ENCODE peak calls at places on chromosome 17, in eight cellular contexts. J, H, D, S, X, R, N and C are unnamed samples. For H3K4me1, the result is how much of the 10 kb centered on the place peaks cover.

GRCh38 chr17:266219-266618 is 84.8 kb upstream of the DOC2B start:
- DNase-seq in X (no peak), N (no peak), D (no peak), S (no peak), R (no peak), H (no peak), J (no peak), C (no peak)

GRCh38 chr17:66829883-66830282 is 5.0 kb upstream of the CACNG5 start:
- DNase-seq in H (no peak), D (no peak), R (peak), J (no peak), N (no peak), X (no peak), S (peak), C (no peak)

GRCh38 chr17:83081561-83082201 is 2.3 kb downstream of the METRNL start:
- DNase-seq in N (no peak), D (no peak), X (peak), R (no peak), J (no peak), S (no peak), H (no peak), C (peak)

GRCh38 chr17:49775546-49776260 is 11.8 kb upstream of the FAM117A start:
- DNase-seq in J (no peak), X (no peak), N (no peak), H (no peak), S (peak), R (peak), D (no peak), C (no peak)

GRCh38 chr17:64507418-64507766 is 615 bp downstream of the CEP95 start:
- DNase-seq in N (peak), R (peak), X (peak), J (peak), H (no peak), S (peak), D (peak), C (peak)

GRCh38 chr17:79273660-79274059 is 199.0 kb downstream of the ENGASE start:
- DNase-seq in J (no peak), R (no peak), N (no peak), D (no peak), S (no peak), H (no peak), X (no peak), C (no peak)

GRCh38 chr17:79388556-79389295 is 222.1 kb downstream of the RBFOX3 start:
- DNase-seq in S (peak), H (peak), R (peak), D (peak), N (peak), X (peak), J (peak), C (peak)

GRCh38 chr17:33934696-33935095 is 320.4 kb upstream of the CCL2 start:
- DNase-seq in R (no peak), D (no peak), H (no peak), X (no peak), J (no peak), S (no peak), N (no peak), C (no peak)

GRCh38 chr17:60554377-60554788 is 28.3 kb upstream of the APPBP2 start:
- DNase-seq in H (no peak), D (no peak), J (peak), X (peak), S (no peak), R (no peak), N (no peak), C (no peak)

GRCh38 chr17:56478836-56479447 is 114.6 kb upstream of the NOG start:
- DNase-seq in H (peak), S (peak), J (peak), X (peak), N (peak), R (peak), D (peak), C (peak)

GRCh38 chr17:82297804-82298537 is 19.4 kb downstream of the CD7 start:
- DNase-seq in H (no peak), N (peak), S (no peak), D (peak), J (peak), X (peak), R (peak), C (peak)

GRCh38 chr17:52283872-52284271 is 125.4 kb upstream of the CA10 start:
- DNase-seq in H (no peak), R (no peak), S (no peak), X (no peak), D (no peak), N (no peak), J (no peak), C (no peak)

GRCh38 chr17:34997355-34997862 is 17.1 kb downstream of the LIG3 start:
- DNase-seq in D (no peak), S (no peak), J (peak), N (no peak), H (no peak), X (no peak), R (no peak), C (peak)

GRCh38 chr17:17500999-17501605 is 4.9 kb upstream of the RASD1 start:
- DNase-seq in N (no peak), H (no peak), X (no peak), R (no peak), S (peak), D (peak), J (no peak), C (peak)

GRCh38 chr17:45106101-45106500 is 26.2 kb downstream of the PLCD3 start:
- DNase-seq in R (no peak), J (no peak), H (no peak), D (no peak), S (no peak), X (no peak), N (no peak), C (no peak)
- H3K4me1 ChIP-seq in R (under half), J (under half), H (under half), D (under half), S (under half), X (under half), N (under half), C (under half)

GRCh38 chr17:41144846-41145245 is 4.5 kb upstream of the KRTAP4-6 start:
- DNase-seq in D (no peak), R (no peak), H (no peak), S (no peak), J (no peak), X (no peak), N (no peak), C (no peak)

GRCh38 chr17:41141361-41141760 is 1.0 kb upstream of the KRTAP4-6 start:
- DNase-seq in D (no peak), N (no peak), J (no peak), H (no peak), R (no peak), X (no peak), S (no peak), C (no peak)

GRCh38 chr17:41145261-41145660 is 4.4 kb downstream of the KRTAP4-5 start:
- DNase-seq in J (no peak), H (no peak), N (no peak), X (no peak), R (no peak), D (no peak), S (no peak), C (no peak)

DNA sequence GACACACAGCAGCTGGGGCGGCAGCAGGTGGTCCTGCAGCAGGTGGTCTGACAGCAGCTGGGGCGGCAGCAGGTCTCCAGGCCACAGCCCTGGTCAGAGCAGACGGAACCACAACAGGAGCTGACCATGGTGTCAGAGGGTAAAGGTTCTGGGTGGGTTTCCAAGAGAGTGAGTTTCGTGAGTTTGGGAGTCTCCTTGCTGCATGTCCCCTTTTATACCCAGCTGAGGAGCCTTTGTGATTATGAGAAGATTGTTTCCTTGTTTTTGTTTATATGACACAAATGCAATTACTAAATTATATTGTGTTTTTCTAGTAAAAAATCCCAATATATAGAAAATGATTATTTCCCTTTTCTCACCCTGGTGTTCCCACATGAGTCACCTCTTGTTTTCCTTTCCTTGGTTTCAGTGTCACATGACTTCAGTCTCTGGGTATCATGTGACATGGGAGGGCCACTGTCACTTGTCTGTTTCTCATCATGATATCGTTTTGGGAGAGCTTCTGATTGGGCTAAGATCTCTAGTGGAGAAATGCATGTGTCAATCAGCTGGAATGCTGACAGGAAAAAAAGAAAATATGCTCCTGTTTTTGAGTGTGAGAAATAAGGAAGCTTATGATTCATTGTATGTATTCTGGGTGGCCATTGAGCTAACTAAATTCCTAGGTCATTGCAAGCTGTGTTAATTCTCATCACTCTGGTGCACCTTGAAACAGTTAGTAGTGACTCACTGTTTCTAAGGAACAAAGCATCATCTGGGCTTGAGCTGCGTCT is at the start of gene KRTAP4-6:
- DNase-seq in S (no peak), N (no peak), J (peak), X (peak), D (no peak), H (no peak), R (no peak), C (no peak)
- TF ChIP-seq EZH2phosphoT487 in S (no peak), N (no peak), J (no peak), X (peak), D (no peak), H (no peak), R (no peak), C (no peak)

GRCh38 chr17:57903961-57904360 is 51.3 kb downstream of the CUEDC1 start:
- DNase-seq in H (no peak), S (no peak), N (no peak), R (no peak), D (no peak), X (no peak), J (no peak), C (no peak)
- H3K4me1 ChIP-seq in H (half or more), S (under half), N (under half), R (under half), D (half or more), X (under half), J (half or more), C (under half)

GRCh38 chr17:32020943-32021617 is 13.9 kb downstream of the LRRC37B start:
- DNase-seq in R (no peak), N (no peak), J (no peak), H (no peak), D (no peak), X (no peak), S (no peak), C (no peak)
- TF ChIP-seq EZH2phosphoT487 in R (no peak), N (no peak), J (no peak), H (no peak), D (no peak), X (no peak), S (no peak), C (no peak)

DNA sequence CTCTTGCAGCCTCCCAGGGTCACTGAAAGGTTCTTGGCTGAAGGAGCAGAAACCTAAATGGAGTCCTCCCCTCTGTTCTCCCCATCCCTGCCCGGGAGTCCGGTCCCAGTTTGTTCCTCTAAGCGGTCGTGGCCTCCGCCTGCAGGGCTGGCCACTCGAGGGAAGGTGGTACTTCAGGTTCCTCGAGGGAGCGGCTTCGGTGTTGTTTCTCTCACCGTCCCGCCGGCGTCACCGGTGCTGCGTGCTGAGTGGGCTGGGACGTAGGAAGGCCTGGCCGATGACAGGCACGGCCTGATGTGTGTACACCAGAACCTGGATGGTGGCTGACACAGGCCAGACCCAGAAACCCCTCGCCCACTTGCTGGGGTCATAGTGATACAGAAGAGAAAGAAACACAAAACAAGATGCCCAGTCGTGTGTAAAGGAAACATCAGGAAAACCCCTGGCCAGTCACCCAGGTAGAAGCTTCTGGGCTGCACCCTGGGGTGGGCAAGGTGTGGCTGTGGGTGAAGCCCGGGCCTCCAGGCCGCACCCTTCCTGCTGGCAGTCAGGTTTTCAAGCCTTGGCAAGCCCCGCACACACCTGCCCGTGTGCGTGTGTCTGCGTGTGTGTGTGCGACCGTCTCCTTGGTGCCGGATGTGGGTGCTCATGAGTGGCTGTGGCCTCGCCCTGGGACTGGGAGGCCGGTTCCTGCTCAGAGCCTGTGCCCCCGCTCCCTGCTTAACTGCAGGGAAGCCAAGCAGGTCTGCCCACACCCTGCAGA is 52.0 kb downstream of the BAIAP2 start:
- DNase-seq in J (no peak), N (no peak), S (no peak), X (no peak), H (no peak), R (no peak), D (no peak), C (no peak)
- H3K4me1 ChIP-seq in J (under half), N (under half), S (under half), X (under half), H (under half), R (under half), D (under half), C (under half)

DNA sequence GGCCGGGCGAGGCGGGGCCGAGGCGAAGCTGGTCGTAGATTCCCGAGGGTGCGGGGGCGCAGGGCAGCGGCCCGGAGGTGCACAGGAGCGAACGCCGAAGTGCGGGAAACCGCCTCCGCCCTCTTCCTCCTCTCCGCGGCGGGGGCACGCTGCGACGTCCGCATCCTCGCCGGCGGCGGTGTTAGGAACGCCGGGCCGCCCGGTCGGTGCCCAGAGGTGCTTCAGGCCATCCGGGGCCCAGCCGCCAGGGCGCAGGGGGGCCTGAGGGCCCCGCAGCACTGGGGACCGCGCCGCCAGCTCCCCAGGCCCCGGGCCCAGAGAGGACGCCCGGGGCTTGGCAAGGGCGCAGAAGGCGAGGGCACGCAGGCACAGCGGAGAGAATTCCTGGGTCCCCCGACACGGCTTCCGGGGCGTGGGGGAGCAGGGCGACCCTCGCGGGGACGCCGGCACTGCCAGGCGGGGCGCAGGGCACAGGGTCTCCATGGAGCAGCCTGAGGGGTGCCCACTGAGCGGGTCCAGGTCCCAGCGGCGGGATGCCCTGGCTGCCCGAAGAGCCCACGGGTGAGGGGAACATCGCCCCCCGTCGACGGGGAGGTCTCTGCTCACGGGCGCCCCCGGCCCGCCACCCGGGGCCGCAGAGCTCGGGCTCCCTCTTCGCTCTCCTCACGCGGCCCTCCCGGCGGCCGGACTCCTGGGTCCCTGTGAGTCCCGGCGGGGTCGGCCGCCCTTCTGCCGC is 576 bp downstream of the EPOP start:
- DNase-seq in D (peak), H (no peak), S (peak), R (peak), X (peak), J (no peak), N (peak), C (peak)
- TF ChIP-seq EZH2phosphoT487 in D (no peak), H (no peak), S (no peak), R (no peak), X (no peak), J (no peak), N (no peak), C (no peak)